ENCODE peak calls at places on chromosome 10, in four cellular contexts. Q, I, X and E are unnamed samples.

GRCh38 chr10:112904000-112904399 is 46.0 kb upstream of the TCF7L2 start:
- ATAC-seq in Q (no peak), X (no peak), I (no peak), E (no peak)

GRCh38 chr10:89600041-89600440 is 45.0 kb downstream of the PANK1 start:
- ATAC-seq in Q (no peak), I (no peak), X (no peak), E (no peak)

GRCh38 chr10:37930423-37930822 is 46.0 kb downstream of the ZNF25 start:
- ATAC-seq in I (no peak), X (no peak), Q (no peak), E (no peak)

GRCh38 chr10:97279121-97279815 is 13.2 kb downstream of the ARHGAP19 start:
- ATAC-seq in I (no peak), Q (no peak), X (no peak), E (no peak)

GRCh38 chr10:130361351-130362105 is 225.3 kb downstream of the GLRX3 start:
- ATAC-seq in Q (no peak), X (no peak), I (no peak), E (peak)

GRCh38 chr10:126198681-126199080 is 189.6 kb downstream of the ADAM12 start:
- ATAC-seq in Q (no peak), X (no peak), I (no peak), E (no peak)

GRCh38 chr10:110556296-110556695 is 11.2 kb upstream of the SMC3 start:
- ATAC-seq in Q (no peak), X (no peak), I (no peak), E (no peak)

GRCh38 chr10:130905386-130905785 is 406.1 kb downstream of the TCERG1L start:
- ATAC-seq in Q (no peak), I (no peak), X (no peak), E (no peak)

GRCh38 chr10:68124718-68125117 is 15.4 kb downstream of the MYPN start:
- ATAC-seq in I (no peak), Q (no peak), X (no peak), E (no peak)